ENCODE peak calls at places on chromosome 14, in nine cellular contexts. One of them, this sample, is unnamed.

GRCh38 chr14:91244501-91244901 is at the start of gene GPR68:
- DNase-seq in type B pancreatic cell: no peak
- DNase-seq in HFFc6: peak
- DNase-seq in PC-3: no peak
- DNase-seq in cardiac muscle cell: peak
- DNase-seq in upper lobe of left lung: no peak
- DNase-seq in sigmoid colon: peak
- DNase-seq in CD4-positive, alpha-beta T cell: no peak
- DNase-seq in BJ: no peak
- DNase-seq in this sample: no peak

GRCh38 chr14:93171366-93171765 is 13.3 kb downstream of the MOAP1 start:
- DNase-seq in HFFc6: no peak
- DNase-seq in type B pancreatic cell: no peak
- DNase-seq in CD4-positive, alpha-beta T cell: no peak
- DNase-seq in upper lobe of left lung: no peak
- DNase-seq in BJ: no peak
- DNase-seq in PC-3: peak
- DNase-seq in cardiac muscle cell: peak
- DNase-seq in sigmoid colon: no peak
- DNase-seq in this sample: no peak

GRCh38 chr14:78254911-78255431 is 84.8 kb downstream of the NRXN3 start:
- DNase-seq in BJ: peak
- DNase-seq in HFFc6: peak
- DNase-seq in PC-3: peak
- DNase-seq in cardiac muscle cell: peak
- DNase-seq in type B pancreatic cell: no peak
- DNase-seq in sigmoid colon: no peak
- DNase-seq in CD4-positive, alpha-beta T cell: no peak
- DNase-seq in upper lobe of left lung: no peak
- DNase-seq in this sample: peak

GRCh38 chr14:50795909-50796308 is 35.1 kb downstream of the NIN start:
- DNase-seq in HFFc6: no peak
- DNase-seq in cardiac muscle cell: no peak
- DNase-seq in PC-3: no peak
- DNase-seq in BJ: no peak
- DNase-seq in type B pancreatic cell: no peak
- DNase-seq in CD4-positive, alpha-beta T cell: no peak
- DNase-seq in upper lobe of left lung: no peak
- DNase-seq in sigmoid colon: no peak
- DNase-seq in this sample: no peak

GRCh38 chr14:26173581-26173980 is 424.3 kb downstream of the NOVA1 start:
- DNase-seq in cardiac muscle cell: no peak
- DNase-seq in CD4-positive, alpha-beta T cell: no peak
- DNase-seq in BJ: no peak
- DNase-seq in sigmoid colon: no peak
- DNase-seq in PC-3: peak
- DNase-seq in upper lobe of left lung: no peak
- DNase-seq in type B pancreatic cell: no peak
- DNase-seq in HFFc6: no peak
- DNase-seq in this sample: no peak

GRCh38 chr14:90969493-90970166 is 90.8 kb downstream of the RPS6KA5 start:
- DNase-seq in cardiac muscle cell: peak
- DNase-seq in BJ: no peak
- DNase-seq in HFFc6: no peak
- DNase-seq in PC-3: no peak
- DNase-seq in type B pancreatic cell: no peak
- DNase-seq in sigmoid colon: no peak
- DNase-seq in CD4-positive, alpha-beta T cell: no peak
- DNase-seq in upper lobe of left lung: no peak
- DNase-seq in this sample: no peak

GRCh38 chr14:102344485-102344884 is 18.2 kb downstream of the CINP start:
- DNase-seq in HFFc6: no peak
- DNase-seq in PC-3: no peak
- DNase-seq in BJ: no peak
- DNase-seq in sigmoid colon: no peak
- DNase-seq in cardiac muscle cell: no peak
- DNase-seq in upper lobe of left lung: no peak
- DNase-seq in type B pancreatic cell: no peak
- DNase-seq in CD4-positive, alpha-beta T cell: no peak
- DNase-seq in this sample: no peak

GRCh38 chr14:36663404-36664321 is 2.0 kb downstream of the PAX9 start:
- DNase-seq in PC-3: peak
- DNase-seq in upper lobe of left lung: no peak
- DNase-seq in sigmoid colon: no peak
- DNase-seq in CD4-positive, alpha-beta T cell: no peak
- DNase-seq in HFFc6: peak
- DNase-seq in BJ: no peak
- DNase-seq in cardiac muscle cell: no peak
- DNase-seq in type B pancreatic cell: no peak
- DNase-seq in this sample: peak

GRCh38 chr14:49975286-49975685 is 82.4 kb downstream of the ARF6 start:
- DNase-seq in HFFc6: peak
- DNase-seq in CD4-positive, alpha-beta T cell: no peak
- DNase-seq in cardiac muscle cell: peak
- DNase-seq in sigmoid colon: no peak
- DNase-seq in BJ: peak
- DNase-seq in type B pancreatic cell: no peak
- DNase-seq in PC-3: peak
- DNase-seq in upper lobe of left lung: no peak
- DNase-seq in this sample: peak

GRCh38 chr14:38941485-38941884 is 161.6 kb downstream of the SEC23A start:
- DNase-seq in PC-3: no peak
- DNase-seq in upper lobe of left lung: no peak
- DNase-seq in cardiac muscle cell: no peak
- DNase-seq in type B pancreatic cell: no peak
- DNase-seq in BJ: no peak
- DNase-seq in HFFc6: no peak
- DNase-seq in CD4-positive, alpha-beta T cell: no peak
- DNase-seq in sigmoid colon: no peak
- DNase-seq in this sample: no peak
- TF ChIP-seq CTCF in PC-3: no peak
- TF ChIP-seq CTCF in upper lobe of left lung: no peak
- TF ChIP-seq CTCF in cardiac muscle cell: peak
- TF ChIP-seq CTCF in type B pancreatic cell: no peak
- TF ChIP-seq CTCF in BJ: peak
- TF ChIP-seq CTCF in HFFc6: peak
- TF ChIP-seq CTCF in CD4-positive, alpha-beta T cell: no peak
- TF ChIP-seq CTCF in sigmoid colon: no peak
- TF ChIP-seq CTCF in this sample: no peak

GRCh38 chr14:73287071-73287470 is 49.8 kb downstream of the PAPLN start:
- DNase-seq in PC-3: no peak
- DNase-seq in CD4-positive, alpha-beta T cell: no peak
- DNase-seq in type B pancreatic cell: no peak
- DNase-seq in BJ: no peak
- DNase-seq in upper lobe of left lung: no peak
- DNase-seq in cardiac muscle cell: no peak
- DNase-seq in sigmoid colon: no peak
- DNase-seq in HFFc6: no peak
- DNase-seq in this sample: no peak

GRCh38 chr14:73280903-73281302 is 43.6 kb downstream of the PAPLN start:
- DNase-seq in CD4-positive, alpha-beta T cell: no peak
- DNase-seq in BJ: no peak
- DNase-seq in PC-3: peak
- DNase-seq in HFFc6: no peak
- DNase-seq in upper lobe of left lung: no peak
- DNase-seq in sigmoid colon: no peak
- DNase-seq in type B pancreatic cell: no peak
- DNase-seq in cardiac muscle cell: no peak
- DNase-seq in this sample: no peak

GRCh38 chr14:73286598-73286997 is 49.3 kb downstream of the PAPLN start:
- DNase-seq in type B pancreatic cell: no peak
- DNase-seq in HFFc6: no peak
- DNase-seq in sigmoid colon: no peak
- DNase-seq in CD4-positive, alpha-beta T cell: no peak
- DNase-seq in cardiac muscle cell: no peak
- DNase-seq in upper lobe of left lung: no peak
- DNase-seq in PC-3: no peak
- DNase-seq in BJ: no peak
- DNase-seq in this sample: no peak

GRCh38 chr14:73285979-73286378 is 48.7 kb downstream of the PAPLN start:
- DNase-seq in upper lobe of left lung: no peak
- DNase-seq in CD4-positive, alpha-beta T cell: no peak
- DNase-seq in type B pancreatic cell: no peak
- DNase-seq in cardiac muscle cell: no peak
- DNase-seq in sigmoid colon: no peak
- DNase-seq in PC-3: no peak
- DNase-seq in BJ: no peak
- DNase-seq in HFFc6: no peak
- DNase-seq in this sample: no peak

GRCh38 chr14:73283592-73284379 is 46.5 kb downstream of the PAPLN start:
- DNase-seq in sigmoid colon: no peak
- DNase-seq in upper lobe of left lung: no peak
- DNase-seq in PC-3: peak
- DNase-seq in CD4-positive, alpha-beta T cell: no peak
- DNase-seq in BJ: no peak
- DNase-seq in cardiac muscle cell: peak
- DNase-seq in type B pancreatic cell: no peak
- DNase-seq in HFFc6: peak
- DNase-seq in this sample: no peak
- TF ChIP-seq CTCF in sigmoid colon: no peak
- TF ChIP-seq CTCF in upper lobe of left lung: no peak
- TF ChIP-seq CTCF in PC-3: peak
- TF ChIP-seq CTCF in CD4-positive, alpha-beta T cell: no peak
- TF ChIP-seq CTCF in BJ: peak
- TF ChIP-seq CTCF in cardiac muscle cell: peak
- TF ChIP-seq CTCF in type B pancreatic cell: peak
- TF ChIP-seq CTCF in HFFc6: peak
- TF ChIP-seq CTCF in this sample: no peak

DNA sequence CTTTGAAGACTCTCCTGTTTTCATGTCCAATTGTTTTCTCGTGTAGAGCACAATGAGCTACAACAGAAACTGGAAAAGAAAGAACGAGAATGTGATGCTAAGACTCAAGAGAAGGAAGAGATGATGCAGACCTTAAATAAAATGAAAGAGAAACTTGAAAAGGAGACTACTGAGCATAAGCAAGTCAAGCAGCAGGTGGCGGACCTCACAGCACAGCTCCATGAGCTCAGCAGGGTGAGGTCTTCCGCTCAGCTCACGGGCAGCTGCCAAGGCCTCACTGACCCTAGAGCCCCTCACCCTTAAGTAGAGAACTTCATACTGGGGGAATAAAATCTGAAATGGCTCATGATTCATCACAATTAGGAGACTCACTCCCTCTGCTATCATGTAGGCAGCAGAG is 134.7 kb downstream of the GPR135 start:
- DNase-seq in BJ: no peak
- DNase-seq in upper lobe of left lung: peak
- DNase-seq in cardiac muscle cell: no peak
- DNase-seq in type B pancreatic cell: no peak
- DNase-seq in HFFc6: no peak
- DNase-seq in sigmoid colon: no peak
- DNase-seq in PC-3: no peak
- DNase-seq in CD4-positive, alpha-beta T cell: no peak
- DNase-seq in this sample: no peak
- TF ChIP-seq CTCF in BJ: no peak
- TF ChIP-seq CTCF in upper lobe of left lung: no peak
- TF ChIP-seq CTCF in cardiac muscle cell: no peak
- TF ChIP-seq CTCF in type B pancreatic cell: no peak
- TF ChIP-seq CTCF in HFFc6: no peak
- TF ChIP-seq CTCF in sigmoid colon: no peak
- TF ChIP-seq CTCF in PC-3: no peak
- TF ChIP-seq CTCF in CD4-positive, alpha-beta T cell: no peak
- TF ChIP-seq CTCF in this sample: no peak

GRCh38 chr14:24398943-24399801 is at the start of gene NYNRIN:
- DNase-seq in sigmoid colon: peak
- DNase-seq in PC-3: no peak
- DNase-seq in HFFc6: no peak
- DNase-seq in type B pancreatic cell: no peak
- DNase-seq in BJ: no peak
- DNase-seq in upper lobe of left lung: peak
- DNase-seq in cardiac muscle cell: peak
- DNase-seq in CD4-positive, alpha-beta T cell: no peak
- DNase-seq in this sample: no peak
- TF ChIP-seq CTCF in sigmoid colon: no peak
- TF ChIP-seq CTCF in PC-3: no peak
- TF ChIP-seq CTCF in HFFc6: no peak
- TF ChIP-seq CTCF in type B pancreatic cell: peak
- TF ChIP-seq CTCF in BJ: no peak
- TF ChIP-seq CTCF in upper lobe of left lung: no peak
- TF ChIP-seq CTCF in cardiac muscle cell: no peak
- TF ChIP-seq CTCF in CD4-positive, alpha-beta T cell: no peak
- TF ChIP-seq CTCF in this sample: no peak